ENCODE peak calls at places on chromosome 19, in four cellular contexts. One of them, this sample, is unnamed.
A peak's percentile ranks its signal among the peaks of the same experiment; 100 is the strongest.

GRCh38 chr19:28638445-28638844 is 574.5 kb downstream of the UQCRFS1 start:
- DNase-seq in SK-N-SH: no peak
- DNase-seq in HCT116: no peak
- DNase-seq in HepG2: no peak
- DNase-seq in this sample: no peak

GRCh38 chr19:24062222-24062621 is 24.8 kb upstream of the ZNF254 start:
- DNase-seq in HepG2: no peak
- DNase-seq in SK-N-SH: no peak
- DNase-seq in HCT116: no peak
- DNase-seq in this sample: no peak

GRCh38 chr19:13037161-13037560 is 41.9 kb downstream of the NFIX start:
- DNase-seq in HepG2: no peak
- DNase-seq in SK-N-SH: no peak
- DNase-seq in HCT116: no peak
- DNase-seq in this sample: no peak

GRCh38 chr19:46386151-46386550 is 27.2 kb downstream of the CCDC8 start:
- DNase-seq in HCT116: no peak
- DNase-seq in SK-N-SH: no peak
- DNase-seq in HepG2: no peak
- DNase-seq in this sample: no peak

GRCh38 chr19:55005684-55006488 is 32.2 kb downstream of the GP6 start:
- DNase-seq in SK-N-SH: peak; percentile 46
- DNase-seq in HepG2: peak; percentile 12
- DNase-seq in HCT116: peak; percentile 98
- DNase-seq in this sample: peak; percentile 87

GRCh38 chr19:42553292-42554045 is 25.2 kb upstream of the CEACAM1 start:
- DNase-seq in HCT116: no peak
- DNase-seq in SK-N-SH: no peak
- DNase-seq in HepG2: peak; percentile 40
- DNase-seq in this sample: no peak

GRCh38 chr19:12681074-12681987 is at the start of gene DHPS:
- DNase-seq in HepG2: peak; percentile 95
- DNase-seq in HCT116: peak; percentile 98
- DNase-seq in SK-N-SH: peak; percentile 90
- DNase-seq in this sample: peak; percentile 85

GRCh38 chr19:17951151-17952040 is 15.5 kb upstream of the KCNN1 start:
- DNase-seq in HCT116: no peak
- DNase-seq in SK-N-SH: no peak
- DNase-seq in HepG2: no peak
- DNase-seq in this sample: no peak

GRCh38 chr19:2735374-2735773 is 4.4 kb downstream of the SLC39A3 start:
- DNase-seq in HepG2: no peak
- DNase-seq in SK-N-SH: no peak
- DNase-seq in HCT116: no peak
- DNase-seq in this sample: no peak

GRCh38 chr19:41373993-41374392 is 2.3 kb upstream of the TMEM91 start:
- DNase-seq in HepG2: no peak
- DNase-seq in SK-N-SH: peak; percentile 94
- DNase-seq in HCT116: no peak
- DNase-seq in this sample: no peak

GRCh38 chr19:56091751-56092546 is 29.1 kb downstream of the ZNF787 start:
- DNase-seq in HCT116: no peak
- DNase-seq in SK-N-SH: no peak
- DNase-seq in HepG2: no peak
- DNase-seq in this sample: no peak

GRCh38 chr19:46288896-46289588 is 7.8 kb upstream of the HIF3A start:
- DNase-seq in HCT116: no peak
- DNase-seq in SK-N-SH: no peak
- DNase-seq in HepG2: peak; percentile 36
- DNase-seq in this sample: no peak

GRCh38 chr19:45670670-45671453 is 2.8 kb downstream of the GIPR start:
- DNase-seq in HCT116: peak; percentile 93
- DNase-seq in HepG2: peak; percentile 55
- DNase-seq in SK-N-SH: peak; percentile 99
- DNase-seq in this sample: peak; percentile 100

GRCh38 chr19:54186351-54186750 is 3.0 kb downstream of the MBOAT7 start:
- DNase-seq in HCT116: no peak
- DNase-seq in HepG2: no peak
- DNase-seq in SK-N-SH: no peak
- DNase-seq in this sample: no peak

GRCh38 chr19:48461982-48462655 is 6.7 kb downstream of the KCNJ14 start:
- DNase-seq in SK-N-SH: peak; percentile 74
- DNase-seq in HCT116: peak; percentile 21
- DNase-seq in HepG2: no peak
- DNase-seq in this sample: peak; percentile 78

GRCh38 chr19:55116232-55117062 is 990 bp downstream of the PPP1R12C start:
- DNase-seq in SK-N-SH: peak; percentile 86
- DNase-seq in HCT116: no peak
- DNase-seq in HepG2: peak; percentile 9
- DNase-seq in this sample: peak; percentile 69

GRCh38 chr19:33191501-33191900 is 2.6 kb upstream of the LRP3 start:
- DNase-seq in SK-N-SH: no peak
- DNase-seq in HCT116: no peak
- DNase-seq in HepG2: no peak
- DNase-seq in this sample: no peak

GRCh38 chr19:47445937-47446402 is 25.7 kb downstream of the SLC8A2 start:
- DNase-seq in HCT116: no peak
- DNase-seq in HepG2: no peak
- DNase-seq in SK-N-SH: peak; percentile 89
- DNase-seq in this sample: peak; percentile 75

GRCh38 chr19:28847468-28847867 is 365.5 kb downstream of the UQCRFS1 start:
- DNase-seq in HepG2: no peak
- DNase-seq in SK-N-SH: no peak
- DNase-seq in HCT116: no peak
- DNase-seq in this sample: no peak

GRCh38 chr19:45130888-45131615 is 29.7 kb downstream of the NKPD1 start:
- DNase-seq in SK-N-SH: no peak
- DNase-seq in HepG2: peak; percentile 73
- DNase-seq in HCT116: peak; percentile 19
- DNase-seq in this sample: no peak

GRCh38 chr19:32317045-32317444 is 28.4 kb upstream of the ZNF507 start:
- DNase-seq in SK-N-SH: no peak
- DNase-seq in HCT116: no peak
- DNase-seq in HepG2: no peak
- DNase-seq in this sample: no peak

GRCh38 chr19:50030225-50030624 is 4.4 kb downstream of the ZNF473 start:
- DNase-seq in HepG2: no peak
- DNase-seq in SK-N-SH: no peak
- DNase-seq in HCT116: no peak
- DNase-seq in this sample: no peak

GRCh38 chr19:8451377-8451776 is 6.6 kb downstream of the HNRNPM start:
- DNase-seq in SK-N-SH: no peak
- DNase-seq in HepG2: peak; percentile 33
- DNase-seq in HCT116: no peak
- DNase-seq in this sample: no peak

GRCh38 chr19:10643968-10644290 is 10.2 kb upstream of the ILF3 start:
- DNase-seq in SK-N-SH: peak; percentile 57
- DNase-seq in HCT116: no peak
- DNase-seq in HepG2: no peak
- DNase-seq in this sample: no peak

GRCh38 chr19:54165222-54165621 is 5.7 kb upstream of the LENG1 start:
- DNase-seq in SK-N-SH: no peak
- DNase-seq in HepG2: no peak
- DNase-seq in HCT116: no peak
- DNase-seq in this sample: no peak

GRCh38 chr19:38277549-38277948 is 13.2 kb downstream of the SPINT2 start:
- DNase-seq in HepG2: no peak
- DNase-seq in SK-N-SH: no peak
- DNase-seq in HCT116: no peak
- DNase-seq in this sample: no peak
- TF ChIP-seq ELF1 in HepG2: no peak
- TF ChIP-seq ELF1 in SK-N-SH: no peak
- TF ChIP-seq ELF1 in HCT116: no peak
- TF ChIP-seq ELF1 in this sample: no peak

GRCh38 chr19:16324384-16325160 is at the start of gene KLF2:
- DNase-seq in SK-N-SH: peak; percentile 89
- DNase-seq in HepG2: peak; percentile 28
- DNase-seq in HCT116: peak; percentile 63
- DNase-seq in this sample: peak; percentile 83

GRCh38 chr19:16324064-16324383 is 602 bp upstream of the KLF2 start:
- DNase-seq in HCT116: no peak
- DNase-seq in HepG2: no peak
- DNase-seq in SK-N-SH: no peak
- DNase-seq in this sample: no peak

GRCh38 chr19:16325671-16326400 is 1.2 kb downstream of the KLF2 start:
- DNase-seq in HCT116: no peak
- DNase-seq in HepG2: no peak
- DNase-seq in SK-N-SH: peak; percentile 52
- DNase-seq in this sample: no peak

GRCh38 chr19:16326401-16327130 is 1.9 kb downstream of the KLF2 start:
- DNase-seq in HepG2: no peak
- DNase-seq in SK-N-SH: no peak
- DNase-seq in HCT116: no peak
- DNase-seq in this sample: no peak

DNA sequence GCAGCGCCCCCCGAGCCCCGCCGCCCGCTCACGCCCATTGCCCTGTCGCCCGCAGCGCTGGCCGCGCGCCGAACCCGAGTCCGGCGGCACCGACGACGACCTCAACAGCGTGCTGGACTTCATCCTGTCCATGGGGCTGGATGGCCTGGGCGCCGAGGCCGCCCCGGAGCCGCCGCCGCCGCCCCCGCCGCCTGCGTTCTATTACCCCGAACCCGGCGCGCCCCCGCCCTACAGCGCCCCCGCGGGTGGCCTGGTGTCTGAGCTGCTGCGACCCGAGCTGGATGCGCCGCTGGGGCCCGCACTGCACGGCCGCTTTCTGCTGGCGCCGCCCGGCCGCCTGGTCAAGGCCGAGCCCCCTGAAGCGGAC is 518 bp downstream of the KLF2 start:
- DNase-seq in SK-N-SH: peak; percentile 65
- DNase-seq in HepG2: no peak
- DNase-seq in HCT116: no peak
- DNase-seq in this sample: peak; percentile 77
- TF ChIP-seq ELF1 in SK-N-SH: no peak
- TF ChIP-seq ELF1 in HepG2: no peak
- TF ChIP-seq ELF1 in HCT116: no peak
- TF ChIP-seq ELF1 in this sample: no peak

GRCh38 chr19:1088419-1089066 is 6.6 kb downstream of the POLR2E start:
- DNase-seq in HCT116: no peak
- DNase-seq in HepG2: no peak
- DNase-seq in SK-N-SH: no peak
- DNase-seq in this sample: no peak

GRCh38 chr19:1086618-1087017 is 8.6 kb downstream of the POLR2E start:
- DNase-seq in HCT116: no peak
- DNase-seq in SK-N-SH: no peak
- DNase-seq in HepG2: no peak
- DNase-seq in this sample: no peak

GRCh38 chr19:1089891-1090290 is 5.3 kb downstream of the POLR2E start:
- DNase-seq in HepG2: no peak
- DNase-seq in HCT116: no peak
- DNase-seq in SK-N-SH: no peak
- DNase-seq in this sample: no peak

GRCh38 chr19:1089126-1089771 is 5.9 kb downstream of the POLR2E start:
- DNase-seq in HCT116: no peak
- DNase-seq in HepG2: no peak
- DNase-seq in SK-N-SH: no peak
- DNase-seq in this sample: no peak

DNA sequence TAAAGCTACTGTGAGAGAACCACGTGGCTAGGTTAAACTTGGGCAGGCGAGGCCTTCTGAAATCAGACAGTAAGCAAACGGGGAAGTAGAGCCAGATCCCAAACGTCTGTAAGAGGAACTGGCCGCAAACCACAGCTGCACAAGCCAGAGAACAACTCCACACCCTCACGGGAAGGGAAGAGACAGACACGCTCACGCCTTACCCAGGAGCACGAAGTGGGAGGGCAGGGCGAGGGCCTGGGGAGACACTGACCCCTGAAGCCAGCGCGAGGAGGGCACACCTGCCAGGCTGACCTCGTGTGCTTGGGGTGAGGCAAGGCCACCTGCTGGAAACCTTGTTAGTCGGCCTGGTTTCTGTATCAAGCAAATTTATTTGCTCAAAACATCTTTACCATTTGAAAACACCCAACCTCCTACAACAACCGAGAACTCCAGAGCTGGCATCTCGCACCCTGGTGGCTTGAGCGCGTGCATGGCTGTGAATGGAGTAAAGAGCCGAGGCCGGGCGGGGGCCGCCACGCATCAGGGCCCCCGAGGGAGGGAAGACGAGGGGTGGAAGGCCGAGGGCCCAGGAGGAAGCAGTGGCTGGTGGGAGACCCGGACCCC is 7.3 kb downstream of the POLR2E start:
- DNase-seq in HepG2: no peak
- DNase-seq in HCT116: no peak
- DNase-seq in SK-N-SH: no peak
- DNase-seq in this sample: no peak
- TF ChIP-seq ELF1 in HepG2: no peak
- TF ChIP-seq ELF1 in HCT116: no peak
- TF ChIP-seq ELF1 in SK-N-SH: no peak
- TF ChIP-seq ELF1 in this sample: no peak

GRCh38 chr19:19541572-19541971 is 3.5 kb downstream of the CILP2 start:
- DNase-seq in HCT116: no peak
- DNase-seq in HepG2: no peak
- DNase-seq in SK-N-SH: no peak
- DNase-seq in this sample: no peak

GRCh38 chr19:19538077-19538764 is at the start of gene CILP2:
- DNase-seq in SK-N-SH: peak; percentile 96
- DNase-seq in HepG2: no peak
- DNase-seq in HCT116: no peak
- DNase-seq in this sample: peak; percentile 53

GRCh38 chr19:19538767-19539166 is 702 bp downstream of the CILP2 start:
- DNase-seq in HepG2: no peak
- DNase-seq in SK-N-SH: no peak
- DNase-seq in HCT116: no peak
- DNase-seq in this sample: no peak

GRCh38 chr19:19540707-19541515 is 2.8 kb downstream of the CILP2 start:
- DNase-seq in HCT116: peak; percentile 93
- DNase-seq in HepG2: no peak
- DNase-seq in SK-N-SH: peak; percentile 97
- DNase-seq in this sample: peak; percentile 92

GRCh38 chr19:19539738-19540703 is 2.0 kb downstream of the CILP2 start:
- DNase-seq in HCT116: peak; percentile 80
- DNase-seq in SK-N-SH: peak; percentile 93
- DNase-seq in HepG2: no peak
- DNase-seq in this sample: peak; percentile 95
- TF ChIP-seq ELF1 in HCT116: no peak
- TF ChIP-seq ELF1 in SK-N-SH: no peak
- TF ChIP-seq ELF1 in HepG2: no peak
- TF ChIP-seq ELF1 in this sample: no peak

GRCh38 chr19:51341976-51342580 is at the start of gene VSIG10L:
- DNase-seq in SK-N-SH: no peak
- DNase-seq in HCT116: no peak
- DNase-seq in HepG2: no peak
- DNase-seq in this sample: no peak
- TF ChIP-seq ELF1 in SK-N-SH: no peak
- TF ChIP-seq ELF1 in HCT116: no peak
- TF ChIP-seq ELF1 in HepG2: no peak
- TF ChIP-seq ELF1 in this sample: no peak

This sample was measured in K562.